ENCODE peak calls at places on chromosomes 12 and 14, in four cellular contexts. X is K562, E is HepG2, P is SK-N-SH. A is an unnamed sample.

GRCh38 chr14:100620437-100621100 is 33.4 kb upstream of the BEGAIN start:
- DNase-seq in X (no peak), E (no peak), P (peak; percentile 58), A (peak; percentile 4)

GRCh38 chr12:20212658-20213387 is 155.5 kb upstream of the PDE3A start:
- DNase-seq in X (no peak), E (no peak), P (peak; percentile 61), A (peak; percentile 56)

GRCh38 chr12:19369691-19370148 is 69.6 kb upstream of the AEBP2 start:
- DNase-seq in X (no peak), E (no peak), P (no peak), A (no peak)

GRCh38 chr12:31712877-31713276 is 15.9 kb downstream of the AMN1 start:
- DNase-seq in X (no peak), E (no peak), P (no peak), A (no peak)

GRCh38 chr12:71135812-71136176 is 22.0 kb downstream of the TSPAN8 start:
- DNase-seq in X (no peak), E (no peak), P (no peak), A (no peak)

GRCh38 chr12:83793616-83794015 is 1106.9 kb downstream of the TMTC2 start:
- DNase-seq in X (no peak), E (no peak), P (no peak), A (no peak)

GRCh38 chr14:96911499-96912130 is 114.4 kb downstream of the VRK1 start:
- DNase-seq in X (no peak), E (no peak), P (no peak), A (no peak)

GRCh38 chr12:79298511-79298910 is 392.3 kb downstream of the PAWR start:
- DNase-seq in X (no peak), E (no peak), P (no peak), A (no peak)

GRCh38 chr12:120724720-120725119 is 906 bp upstream of the ACADS start:
- DNase-seq in X (no peak), E (no peak), P (no peak), A (no peak)

GRCh38 chr12:100127766-100128508 is 14.7 kb downstream of the BLTP3B start:
- DNase-seq in X (no peak), E (peak; percentile 44), P (no peak), A (no peak)

GRCh38 chr14:68643673-68644072 is 149.2 kb downstream of the ZFP36L1 start:
- DNase-seq in X (no peak), E (no peak), P (no peak), A (no peak)

GRCh38 chr12:130132831-130133635 is 29.2 kb upstream of the FZD10 start:
- DNase-seq in X (no peak), E (no peak), P (no peak), A (no peak)

GRCh38 chr12:12551115-12551514 is 11.5 kb downstream of the DUSP16 start:
- DNase-seq in X (no peak), E (no peak), P (no peak), A (no peak)

GRCh38 chr12:82730832-82731497 is 44.3 kb downstream of the TMTC2 start:
- DNase-seq in X (no peak), E (peak; percentile 4), P (peak; percentile 47), A (no peak)

GRCh38 chr12:112887542-112887941 is 19.2 kb upstream of the OAS1 start:
- DNase-seq in X (no peak), E (no peak), P (no peak), A (no peak)

GRCh38 chr14:105374389-105374788 is 23.9 kb upstream of the TEX22 start:
- DNase-seq in X (peak; percentile 40), E (no peak), P (no peak), A (no peak)

GRCh38 chr12:30145351-30146017 is 361.7 kb upstream of the TMTC1 start:
- DNase-seq in X (no peak), E (no peak), P (no peak), A (no peak)

GRCh38 chr12:32515137-32515860 is 115.9 kb downstream of the FGD4 start:
- DNase-seq in X (no peak), E (no peak), P (no peak), A (no peak)

GRCh38 chr12:40325349-40325960 is 100.7 kb downstream of the LRRK2 start:
- DNase-seq in X (peak; percentile 8), E (peak; percentile 41), P (peak; percentile 46), A (no peak)

GRCh38 chr14:69481815-69482568 is 2.5 kb upstream of the PLEKHD1 start:
- DNase-seq in X (no peak), E (no peak), P (no peak), A (no peak)

GRCh38 chr12:111285191-111285590 is 83.7 kb downstream of the PHETA1 start:
- DNase-seq in X (no peak), E (no peak), P (no peak), A (peak; percentile 46)

GRCh38 chr12:49548822-49549648 is 10.2 kb downstream of the KCNH3 start:
- DNase-seq in X (peak; percentile 73), E (no peak), P (peak; percentile 38), A (peak; percentile 56)

GRCh38 chr14:92866181-92866752 is 56.7 kb upstream of the CHGA start:
- DNase-seq in X (no peak), E (no peak), P (no peak), A (no peak)

GRCh38 chr12:12466157-12466556 is 96.5 kb downstream of the DUSP16 start:
- DNase-seq in X (no peak), E (no peak), P (no peak), A (no peak)

GRCh38 chr12:83016226-83016835 is 329.6 kb downstream of the TMTC2 start:
- DNase-seq in X (peak; percentile 14), E (peak; percentile 5), P (no peak), A (no peak)

GRCh38 chr12:53051058-53051880 is 1.4 kb downstream of the TNS2 start:
- DNase-seq in X (no peak), E (peak; percentile 82), P (no peak), A (no peak)

GRCh38 chr12:46112364-46112763 is 122.0 kb upstream of the SCAF11 start:
- DNase-seq in X (no peak), E (no peak), P (no peak), A (no peak)

GRCh38 chr12:106907411-106907810 is 48.3 kb upstream of the TMEM263 start:
- DNase-seq in X (no peak), E (no peak), P (no peak), A (no peak)

GRCh38 chr12:45670339-45671065 is 59.0 kb upstream of the ARID2 start:
- DNase-seq in X (no peak), E (no peak), P (no peak), A (no peak)

GRCh38 chr14:61184117-61184516 is 97.0 kb downstream of the TMEM30B start:
- DNase-seq in X (no peak), E (no peak), P (no peak), A (no peak)

DNA sequence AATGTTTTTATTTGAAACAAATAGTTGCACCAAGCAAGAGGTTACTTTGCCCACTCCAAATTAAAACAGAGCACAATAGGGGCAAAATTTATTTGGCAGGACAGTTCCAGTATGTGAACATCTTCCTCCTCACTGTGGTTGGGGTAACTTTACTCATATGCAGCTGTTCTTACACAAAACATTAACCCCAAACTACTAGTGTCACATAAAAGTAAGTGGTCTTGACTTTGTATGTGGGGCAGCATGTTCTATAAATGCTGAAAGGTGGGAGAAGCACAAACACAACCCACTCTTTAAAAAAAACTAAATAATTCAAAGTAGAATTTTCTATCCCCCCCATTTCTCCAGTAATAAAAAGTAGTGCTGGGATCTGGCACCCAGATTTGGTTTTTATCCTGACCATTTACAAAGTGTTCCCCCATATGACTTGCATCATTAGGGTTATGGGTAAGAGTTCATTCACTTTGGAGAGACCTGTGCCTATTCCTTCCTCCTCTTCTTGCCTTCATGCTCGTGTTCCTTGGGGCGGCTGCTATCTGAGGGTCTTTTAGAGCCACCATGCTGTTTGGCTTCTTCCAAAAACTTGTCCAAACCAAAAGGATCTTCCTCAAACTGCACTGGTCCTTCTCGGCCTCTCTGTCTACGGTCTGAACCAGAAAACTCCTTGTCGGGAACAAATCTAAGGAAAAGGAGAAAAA is 9.9 kb downstream of the SLIRP start:
- DNase-seq in X (no peak), E (no peak), P (no peak), A (no peak)
- TF ChIP-seq FOXJ3 in X (no peak), E (no peak), P (no peak), A (no peak)

DNA sequence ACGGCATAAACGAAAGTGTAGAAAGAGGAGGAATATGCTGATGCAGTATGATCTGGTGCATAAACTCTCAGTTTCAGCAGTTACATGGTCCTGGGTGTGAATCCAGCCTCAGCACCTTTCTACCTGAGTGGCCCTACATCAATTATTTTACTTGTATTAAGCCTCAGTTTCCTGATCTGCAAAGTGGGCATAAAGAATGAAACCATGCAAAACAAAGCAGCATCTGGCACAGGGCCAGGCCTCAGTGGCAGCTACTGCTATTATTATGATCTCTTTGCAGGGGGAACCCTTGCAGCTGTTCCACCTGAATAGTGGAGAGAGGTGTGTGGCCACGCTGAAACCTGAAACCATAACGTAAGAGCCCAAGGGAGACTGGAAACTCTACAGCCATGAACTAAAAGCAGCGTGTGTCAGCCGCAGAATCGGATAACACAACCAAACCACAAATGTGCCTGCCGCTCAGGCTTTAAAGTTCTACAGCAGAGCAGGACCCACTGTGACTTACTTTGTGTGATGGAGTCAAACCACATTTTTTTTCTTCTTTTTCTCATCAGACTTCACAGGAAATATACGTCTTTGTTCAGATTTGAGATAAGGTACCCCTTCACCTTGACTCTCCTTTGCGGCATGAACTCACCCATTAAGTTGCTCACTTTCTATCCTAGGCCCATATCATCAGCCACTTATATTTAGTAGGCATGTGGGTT is 29.2 kb upstream of the FOS start:
- DNase-seq in X (no peak), E (no peak), P (no peak), A (no peak)
- TF ChIP-seq FOXJ3 in X (no peak), E (no peak), P (no peak), A (no peak)

DNA sequence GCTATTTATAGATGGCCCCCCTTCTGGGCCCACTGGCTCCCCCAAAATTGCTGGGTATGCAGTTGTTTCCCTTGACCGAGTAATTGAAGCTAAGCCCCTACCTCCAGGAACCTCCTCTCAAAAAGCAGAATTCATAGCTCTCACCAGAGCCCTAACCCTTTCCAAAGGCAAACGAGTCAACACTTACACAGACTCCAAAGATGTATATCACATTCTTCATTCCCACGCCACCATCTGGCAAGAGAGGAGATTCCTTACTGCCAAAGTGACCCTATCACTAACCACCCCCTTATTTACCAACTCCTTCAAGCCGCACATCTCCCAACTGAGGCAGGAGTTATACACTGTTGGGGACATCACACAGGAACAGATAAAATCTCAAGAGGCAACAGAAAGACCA is 66.8 kb downstream of the MOK start:
- DNase-seq in X (no peak), E (no peak), P (no peak), A (no peak)
- TF ChIP-seq FOXJ3 in X (no peak), E (no peak), P (no peak), A (no peak)

DNA sequence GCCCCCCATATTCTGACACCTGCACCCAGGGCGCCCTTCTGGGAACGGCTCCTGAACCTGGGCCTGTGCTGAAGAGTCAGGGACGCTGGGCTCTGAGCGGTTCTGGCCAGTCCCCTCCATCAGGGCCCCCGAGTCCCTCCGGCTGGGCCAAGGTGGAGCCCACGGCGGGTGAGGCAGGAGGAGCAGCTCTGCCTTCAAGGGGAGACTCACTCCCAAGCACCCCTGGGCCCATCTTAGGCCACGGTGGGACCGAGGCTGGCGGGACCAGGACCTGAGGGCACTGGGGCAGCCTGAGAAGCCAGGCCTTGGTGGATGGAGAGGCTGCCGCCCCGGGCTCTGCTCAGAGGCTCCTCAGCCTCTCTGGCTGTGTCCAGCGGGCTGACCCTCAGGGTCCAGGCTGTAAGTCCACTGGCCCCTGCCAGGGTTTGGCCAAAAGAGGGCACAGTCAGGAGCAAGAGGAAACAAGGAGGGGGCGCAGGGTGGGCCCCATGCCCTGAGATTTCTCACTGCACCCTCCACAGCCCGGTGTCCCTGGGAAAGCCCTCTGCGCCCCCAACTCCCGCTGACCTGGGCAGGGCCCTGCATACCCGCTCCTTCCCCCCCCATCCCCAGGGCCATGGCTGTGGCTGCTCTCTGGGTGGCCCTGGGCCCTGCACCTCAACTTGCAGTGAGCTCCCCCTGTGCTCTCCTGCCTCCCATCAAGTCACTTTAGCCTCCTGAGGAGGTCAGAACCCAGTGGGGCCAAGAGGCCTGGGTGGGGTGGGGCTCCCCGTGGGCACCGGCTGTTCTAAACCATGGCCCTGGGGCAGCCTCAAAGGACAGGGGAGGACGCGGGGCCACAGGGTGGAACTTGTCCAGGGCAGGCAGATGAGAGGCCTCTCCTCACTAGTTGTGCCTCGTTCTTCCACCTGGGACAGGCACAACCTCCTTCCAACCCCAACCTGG is 266.4 kb upstream of the SFSWAP start:
- DNase-seq in X (no peak), E (no peak), P (no peak), A (no peak)
- TF ChIP-seq FOXJ3 in X (no peak), E (no peak), P (no peak), A (no peak)

A was measured in WTC11.